ENCODE peak calls at places on chromosomes 6 and 20, in six cellular contexts. Q, B, E, P, C and N are unnamed samples. For H3K4me1, the result is how much of the 10 kb centered on the place peaks cover.

GRCh38 chr6:26408828-26409730 is 7.0 kb downstream of the BTN3A1 start:
- DNase-seq in Q (no peak), B (no peak), E (no peak), P (no peak), C (no peak), N (no peak)

GRCh38 chr6:80094017-80094416 is 12.5 kb upstream of the BCKDHB start:
- DNase-seq in Q (no peak), B (peak), E (peak), P (no peak), C (no peak), N (no peak)

GRCh38 chr20:41002842-41003142 is 25.8 kb upstream of the TOP1 start:
- DNase-seq in Q (no peak), B (no peak), E (no peak), P (no peak), C (peak), N (no peak)

GRCh38 chr6:117506180-117506835 is 23.8 kb downstream of the DCBLD1 start:
- DNase-seq in Q (no peak), B (peak), E (no peak), P (peak), C (no peak), N (no peak)

GRCh38 chr6:108193120-108193519 is 27.3 kb downstream of the NR2E1 start:
- DNase-seq in Q (no peak), B (no peak), E (no peak), P (no peak), C (no peak), N (no peak)

GRCh38 chr6:38445321-38445720 is 194.4 kb downstream of the BTBD9 start:
- DNase-seq in Q (no peak), B (no peak), E (no peak), P (no peak), C (no peak), N (no peak)

GRCh38 chr6:159074120-159074684 is 29.4 kb upstream of the TAGAP start:
- DNase-seq in Q (no peak), B (peak), E (peak), P (no peak), C (no peak), N (no peak)

GRCh38 chr6:27742833-27743573 is 169.2 kb downstream of the OR2B2 start:
- DNase-seq in Q (no peak), B (no peak), E (no peak), P (no peak), C (no peak), N (no peak)

GRCh38 chr6:52516943-52517342 is 59.9 kb downstream of the TRAM2 start:
- DNase-seq in Q (no peak), B (no peak), E (no peak), P (no peak), C (no peak), N (no peak)

GRCh38 chr20:37505263-37506165 is 15.5 kb upstream of the NNAT start:
- DNase-seq in Q (no peak), B (no peak), E (no peak), P (no peak), C (no peak), N (no peak)

GRCh38 chr20:37502654-37503053 is 18.4 kb upstream of the NNAT start:
- DNase-seq in Q (no peak), B (no peak), E (no peak), P (no peak), C (no peak), N (no peak)

GRCh38 chr20:37503256-37503927 is 17.7 kb upstream of the NNAT start:
- DNase-seq in Q (no peak), B (no peak), E (no peak), P (no peak), C (no peak), N (no peak)

GRCh38 chr20:37504404-37505096 is 16.5 kb upstream of the NNAT start:
- DNase-seq in Q (no peak), B (no peak), E (no peak), P (no peak), C (no peak), N (no peak)

DNA sequence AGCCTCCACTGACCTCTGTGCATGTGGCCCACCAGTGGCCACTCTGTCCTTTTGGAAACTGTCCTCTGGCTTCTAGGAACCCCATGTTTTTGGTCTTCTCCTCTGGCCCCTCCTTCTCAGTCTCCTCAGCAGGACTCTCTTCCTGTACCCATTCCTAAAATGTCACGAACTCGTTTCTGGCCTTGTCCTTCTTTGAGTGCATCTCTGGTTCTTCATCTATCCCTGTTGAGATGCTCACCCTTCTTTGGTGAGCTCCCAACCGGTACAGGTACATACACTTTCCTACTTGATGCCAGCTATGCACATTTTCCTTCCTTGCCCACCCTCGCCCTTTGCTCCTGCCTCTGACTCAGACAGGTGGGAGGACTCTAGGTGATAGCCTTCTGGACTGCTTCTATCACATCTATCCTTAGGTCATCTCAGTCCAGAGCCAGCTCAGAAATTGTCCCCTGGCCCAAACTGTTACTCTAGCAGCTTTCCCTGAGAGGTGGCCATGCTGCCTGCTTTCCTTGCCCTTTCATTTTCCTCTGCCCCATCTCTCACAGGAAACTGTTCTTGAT is 14.8 kb upstream of the NNAT start:
- DNase-seq in Q (no peak), B (no peak), E (no peak), P (no peak), C (no peak), N (no peak)
- H3K27ac ChIP-seq in Q (no peak), B (no peak), E (no peak), P (no peak), C (no peak), N (no peak)

GRCh38 chr6:8556370-8557018 is 121.1 kb upstream of the SLC35B3 start:
- DNase-seq in Q (no peak), B (peak), E (peak), P (no peak), C (no peak), N (no peak)

GRCh38 chr6:8552023-8552422 is 116.7 kb upstream of the SLC35B3 start:
- DNase-seq in Q (no peak), B (no peak), E (no peak), P (no peak), C (no peak), N (no peak)

GRCh38 chr6:8562133-8562532 is 126.8 kb upstream of the SLC35B3 start:
- DNase-seq in Q (no peak), B (no peak), E (no peak), P (no peak), C (no peak), N (no peak)

GRCh38 chr6:8558953-8559352 is 123.6 kb upstream of the SLC35B3 start:
- DNase-seq in Q (no peak), B (no peak), E (no peak), P (no peak), C (no peak), N (no peak)

DNA sequence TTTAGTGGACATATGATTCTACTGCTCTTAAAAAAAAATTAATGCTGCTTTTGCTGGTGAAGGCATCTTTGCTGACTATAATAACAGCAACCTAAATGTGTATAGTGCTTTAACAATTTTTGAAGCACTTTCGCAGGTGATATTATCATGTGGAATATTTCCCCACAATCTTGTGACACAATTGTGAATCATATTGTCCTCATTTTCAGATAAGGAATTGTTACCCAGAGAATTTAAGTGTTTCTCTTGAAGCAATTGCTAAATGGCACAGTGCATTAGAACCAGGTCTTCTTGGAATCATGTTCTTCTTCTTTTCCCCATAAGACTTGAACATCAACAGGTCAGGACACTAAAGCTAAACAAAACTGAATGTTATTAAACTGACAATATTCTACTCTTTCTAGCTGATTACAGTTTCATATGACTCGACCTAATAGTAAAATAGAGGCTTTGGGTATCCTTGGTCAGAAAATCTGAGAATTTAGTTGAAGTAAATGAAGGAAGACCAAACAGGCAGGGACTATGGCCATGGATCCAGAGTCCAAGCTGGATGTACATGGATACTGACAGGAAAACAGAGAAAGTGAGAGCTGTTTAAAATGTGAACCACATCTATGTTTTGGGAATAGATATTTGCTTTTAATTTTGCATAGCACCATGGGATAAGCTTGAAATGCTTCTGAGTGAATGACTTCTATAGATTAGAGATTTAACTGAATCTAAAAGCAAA is 121.8 kb upstream of the SLC35B3 start:
- DNase-seq in Q (no peak), B (no peak), E (no peak), P (no peak), C (no peak), N (no peak)
- H3K4me3 ChIP-seq in Q (no peak), B (no peak), E (no peak), P (no peak), C (no peak), N (no peak)

GRCh38 chr20:9144643-9145042 is 75.8 kb downstream of the PLCB4 start:
- DNase-seq in Q (no peak), B (no peak), E (no peak), P (no peak), C (no peak), N (no peak)
- H3K4me1 ChIP-seq in Q (under half), B (under half), E (under half), P (under half), C (under half), N (under half)

GRCh38 chr6:65189344-65189743 is 517.7 kb downstream of the EYS start:
- DNase-seq in Q (no peak), B (no peak), E (no peak), P (no peak), C (no peak), N (no peak)

GRCh38 chr6:65191412-65191811 is 515.6 kb downstream of the EYS start:
- DNase-seq in Q (no peak), B (no peak), E (no peak), P (no peak), C (no peak), N (no peak)
- H3K27ac ChIP-seq in Q (no peak), B (no peak), E (no peak), P (no peak), C (no peak), N (no peak)

GRCh38 chr6:137001977-137002302 is 42.8 kb downstream of the IL20RA start:
- DNase-seq in Q (no peak), B (no peak), E (no peak), P (no peak), C (no peak), N (no peak)
- H3K4me3 ChIP-seq in Q (no peak), B (no peak), E (no peak), P (no peak), C (no peak), N (no peak)

GRCh38 chr6:90076471-90076870 is 182.2 kb downstream of the GJA10 start:
- DNase-seq in Q (no peak), B (no peak), E (no peak), P (no peak), C (no peak), N (no peak)
- H3K4me1 ChIP-seq in Q (half or more), B (under half), E (under half), P (under half), C (under half), N (under half)